ENCODE peak calls at places on chromosomes 5 and 9, in nine cellular contexts. Z is dorsolateral prefrontal cortex, F is hepatocyte, R is fibroblast of pulmonary artery, N is astrocyte of the cerebellum, U is choroid plexus epithelial cell, E is cardiac fibroblast, O is cardiac muscle cell, V is fibroblast of mammary gland. T is an unnamed sample.

GRCh38 chr9:132169672-132170392 is 8.0 kb downstream of the NTNG2 start:
- DNase-seq in N (no peak), O (peak; percentile 82), F (peak; percentile 68), V (peak; percentile 46), Z (peak; percentile 52), U (peak; percentile 69), E (peak; percentile 69), R (peak; percentile 65), T (no peak)

GRCh38 chr9:9790216-9790872 is 822.5 kb downstream of the PTPRD start:
- DNase-seq in N (peak; percentile 20), R (peak; percentile 17), E (peak; percentile 5), O (peak; percentile 64), U (peak; percentile 16), F (peak; percentile 57), V (peak; percentile 24), Z (no peak), T (no peak)

GRCh38 chr5:161263186-161263585 is 283.3 kb downstream of the GABRB2 start:
- DNase-seq in N (no peak), E (no peak), Z (no peak), O (no peak), U (no peak), R (no peak), F (no peak), V (no peak), T (no peak)

GRCh38 chr5:98927242-98927987 is 1.4 kb downstream of the CHD1 start:
- DNase-seq in N (peak; percentile 20), E (peak; percentile 81), Z (no peak), O (peak; percentile 55), V (peak; percentile 75), F (peak; percentile 67), U (peak; percentile 86), R (peak; percentile 82), T (peak; percentile 21)

GRCh38 chr9:18184034-18184800 is 289.7 kb upstream of the ADAMTSL1 start:
- DNase-seq in Z (no peak), O (no peak), E (peak; percentile 55), V (no peak), U (no peak), R (peak; percentile 36), F (peak; percentile 33), N (no peak), T (no peak)

GRCh38 chr5:111129938-111130337 is 37.8 kb downstream of the WDR36 start:
- DNase-seq in E (peak; percentile 59), V (peak; percentile 67), R (peak; percentile 63), O (no peak), Z (no peak), F (no peak), N (no peak), U (peak; percentile 77), T (no peak)

GRCh38 chr9:2465921-2466460 is 155.6 kb upstream of the VLDLR start:
- DNase-seq in N (no peak), F (peak; percentile 76), V (peak; percentile 49), R (no peak), O (peak; percentile 61), U (peak; percentile 63), E (no peak), Z (no peak), T (peak; percentile 6)

GRCh38 chr5:174064171-174064570 is 18.7 kb downstream of the NSG2 start:
- DNase-seq in R (no peak), N (no peak), U (no peak), Z (no peak), O (no peak), E (no peak), F (no peak), V (no peak), T (no peak)

GRCh38 chr9:6413365-6414263 is 615 bp downstream of the UHRF2 start:
- DNase-seq in U (no peak), N (no peak), Z (peak; percentile 31), R (peak; percentile 20), F (peak; percentile 61), V (peak; percentile 6), E (peak; percentile 21), O (peak; percentile 50), T (no peak)

GRCh38 chr5:134964359-134965270 is 3.1 kb upstream of the CATSPER3 start:
- DNase-seq in V (no peak), O (no peak), Z (no peak), E (no peak), N (no peak), F (no peak), U (no peak), R (no peak), T (no peak)

GRCh38 chr5:153866176-153866575 is 172.5 kb downstream of the FAM114A2 start:
- DNase-seq in V (peak; percentile 32), F (no peak), R (no peak), N (no peak), E (no peak), U (no peak), Z (no peak), O (no peak), T (no peak)

GRCh38 chr5:1508679-1509290 is 15.0 kb downstream of the LPCAT1 start:
- DNase-seq in N (no peak), O (no peak), Z (peak; percentile 23), E (no peak), R (no peak), F (no peak), U (no peak), V (no peak), T (no peak)

GRCh38 chr9:89658931-89659330 is 54.1 kb downstream of the GADD45G start:
- DNase-seq in R (no peak), Z (no peak), N (no peak), V (no peak), E (no peak), F (no peak), O (no peak), U (no peak), T (no peak)

GRCh38 chr9:84970432-84970831 is 300.9 kb downstream of the NTRK2 start:
- DNase-seq in R (no peak), O (no peak), U (no peak), F (no peak), V (no peak), N (no peak), Z (no peak), E (no peak), T (no peak)

GRCh38 chr9:76718166-76718565 is 46.1 kb upstream of the PCA3 start:
- DNase-seq in R (no peak), E (no peak), N (no peak), O (no peak), Z (no peak), F (no peak), V (no peak), U (no peak), T (no peak)

GRCh38 chr9:110444911-110445310 is 107.2 kb upstream of the TXNDC8 start:
- DNase-seq in O (no peak), F (no peak), E (peak; percentile 61), R (peak; percentile 49), V (peak; percentile 92), U (peak; percentile 89), N (peak; percentile 87), Z (no peak), T (peak; percentile 49)
- H3K4me3 ChIP-seq in O (no peak overlapping the region), F (no peak overlapping the region), E (no peak overlapping the region), R (no peak overlapping the region), V (no peak overlapping the region), U (no peak overlapping the region), N (no peak overlapping the region), Z (no peak overlapping the region), T (no peak overlapping the region)

DNA sequence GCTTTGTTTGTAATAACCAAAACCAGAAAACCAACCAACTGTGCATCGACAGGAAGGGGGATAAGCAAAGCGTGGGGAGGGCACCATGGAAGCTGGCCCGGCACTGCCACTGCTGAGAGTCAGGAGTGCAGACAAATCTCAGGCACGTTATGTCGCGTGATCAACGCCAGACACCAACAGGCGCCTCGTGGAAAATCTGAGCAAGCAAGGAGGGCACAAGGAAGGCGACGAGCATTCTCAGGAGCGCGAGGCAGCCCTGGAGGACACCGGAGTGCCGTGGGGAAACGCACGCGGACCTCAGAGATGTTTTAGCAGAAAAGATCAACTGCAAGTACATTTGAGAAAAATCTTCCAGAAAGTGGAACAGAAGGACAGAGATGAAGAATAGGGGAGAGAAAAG is 15.1 kb upstream of the NSMF start:
- DNase-seq in Z (no peak), R (no peak), E (no peak), F (no peak), O (no peak), U (no peak), V (no peak), N (no peak), T (no peak)
- H3K4me3 ChIP-seq in Z (no peak overlapping the region), R (no peak overlapping the region), E (no peak overlapping the region), F (no peak overlapping the region), O (no peak overlapping the region), U (no peak overlapping the region), V (no peak overlapping the region), N (no peak overlapping the region), T (no peak overlapping the region)

GRCh38 chr5:132296412-132297001 is 2.3 kb downstream of the SLC22A4 start:
- DNase-seq in R (peak; percentile 76), U (peak; percentile 58), F (no peak), O (no peak), Z (no peak), E (peak; percentile 81), V (peak; percentile 51), N (no peak), T (no peak)

GRCh38 chr5:132293066-132293991 is 865 bp upstream of the SLC22A4 start:
- DNase-seq in Z (peak; percentile 90), U (peak; percentile 90), O (peak; percentile 90), F (peak; percentile 93), E (peak; percentile 94), V (peak; percentile 89), N (peak; percentile 64), R (peak; percentile 94), T (peak; percentile 86)

GRCh38 chr5:132295505-132296411 is 1.6 kb downstream of the SLC22A4 start:
- DNase-seq in O (no peak), F (no peak), E (no peak), U (no peak), Z (no peak), R (no peak), V (no peak), N (no peak), T (no peak)

GRCh38 chr5:132293992-132294727 is at the start of gene SLC22A4:
- DNase-seq in U (peak; percentile 97), N (peak; percentile 74), E (peak; percentile 97), R (peak; percentile 96), V (peak; percentile 88), Z (peak; percentile 91), O (peak; percentile 96), F (peak; percentile 95), T (peak; percentile 85)

DNA sequence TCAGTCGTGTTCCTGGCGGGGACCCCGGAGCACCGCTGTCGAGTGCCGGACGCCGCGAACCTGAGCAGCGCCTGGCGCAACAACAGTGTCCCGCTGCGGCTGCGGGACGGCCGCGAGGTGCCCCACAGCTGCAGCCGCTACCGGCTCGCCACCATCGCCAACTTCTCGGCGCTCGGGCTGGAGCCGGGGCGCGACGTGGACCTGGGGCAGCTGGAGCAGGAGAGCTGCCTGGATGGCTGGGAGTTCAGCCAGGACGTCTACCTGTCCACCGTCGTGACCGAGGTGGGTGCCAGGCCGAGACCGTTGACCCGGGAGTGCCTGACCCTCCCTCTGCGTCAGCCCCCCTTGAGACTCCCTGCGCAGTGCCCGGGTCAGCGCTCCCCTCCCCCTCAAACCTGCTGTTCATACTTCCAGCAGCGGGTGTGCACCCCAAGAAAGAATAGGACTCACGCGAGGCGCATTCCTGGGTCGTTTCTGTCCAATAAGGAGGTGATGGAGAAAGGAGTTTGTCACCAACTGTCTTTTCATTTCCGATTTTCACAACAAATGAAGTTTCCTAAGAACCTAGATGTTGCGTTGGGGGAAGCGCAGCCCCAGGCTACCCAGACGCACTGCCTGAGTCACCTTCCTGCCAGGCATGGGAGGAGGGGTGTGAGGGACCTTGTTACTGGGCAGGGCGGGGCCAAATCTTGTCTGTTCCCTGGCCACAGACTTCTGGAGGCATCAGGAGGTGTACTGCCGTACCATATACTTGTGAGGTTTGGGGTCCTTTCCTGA is 722 bp downstream of the SLC22A4 start:
- DNase-seq in N (no peak), E (peak; percentile 87), R (peak; percentile 94), F (peak; percentile 86), O (peak; percentile 50), V (peak; percentile 85), Z (peak; percentile 44), U (peak; percentile 80), T (peak; percentile 62)
- H3K4me3 ChIP-seq in N (peak overlapping the region; percentile 66), E (peak overlapping the region; percentile 64), R (peak overlapping the region; percentile 79), F (peak overlapping the region; percentile 42), O (peak overlapping the region; percentile 34), V (peak overlapping the region; percentile 70), Z (peak overlapping the region; percentile 69), U (peak overlapping the region; percentile 64), T (peak overlapping the region; percentile 75)

GRCh38 chr9:975740-976257 is 656 bp upstream of the DMRT3 start:
- DNase-seq in V (no peak), F (no peak), Z (no peak), R (no peak), U (no peak), N (no peak), E (no peak), O (no peak), T (no peak)
- H3K4me3 ChIP-seq in V (no peak overlapping the region), F (no peak overlapping the region), Z (no peak overlapping the region), R (no peak overlapping the region), U (no peak overlapping the region), N (no peak overlapping the region), E (no peak overlapping the region), O (peak overlapping the region; percentile 23), T (no peak overlapping the region)

T was measured in skeletal muscle cell.